ENCODE peak calls at places on chromosomes 7 and 10, in five cellular contexts. W is H1, V is H9, Y is IMR-90, D is mesenchymal stem cell. C is an unnamed sample.
A peak's percentile ranks its signal among the peaks of the same experiment; 100 is the strongest.

GRCh38 chr7:83806538-83806937 is 157.6 kb upstream of the SEMA3E start:
- DNase-seq in W (no peak), V (no peak), Y (no peak), D (no peak), C (no peak)

GRCh38 chr7:30206466-30206865 is 71.7 kb downstream of the MTURN start:
- DNase-seq in W (no peak), V (no peak), Y (peak; percentile 13), D (no peak), C (peak; percentile 6)

GRCh38 chr7:65839846-65840245 is 33.0 kb upstream of the VKORC1L1 start:
- DNase-seq in W (no peak), V (no peak), Y (no peak), D (no peak), C (no peak)

GRCh38 chr7:50470250-50471163 is 20.4 kb upstream of the FIGNL1 start:
- DNase-seq in W (no peak), V (no peak), Y (no peak), D (no peak), C (no peak)

GRCh38 chr10:52551036-52551435 is 221.5 kb downstream of the MBL2 start:
- DNase-seq in W (no peak), V (no peak), Y (no peak), D (no peak), C (no peak)

GRCh38 chr10:27527597-27528295 is 23.6 kb downstream of the RAB18 start:
- DNase-seq in W (no peak), V (no peak), Y (no peak), D (no peak), C (no peak)

GRCh38 chr7:43534110-43534509 is 48.8 kb upstream of the STK17A start:
- DNase-seq in W (no peak), V (no peak), Y (peak; percentile 69), D (peak; percentile 60), C (no peak)

GRCh38 chr7:90532231-90532929 is 62.9 kb downstream of the PTTG1IP2 start:
- DNase-seq in W (no peak), V (no peak), Y (no peak), D (no peak), C (no peak)

GRCh38 chr10:22681783-22682183 is 32.6 kb downstream of the PIP4K2A start:
- DNase-seq in W (no peak), V (no peak), Y (peak; percentile 74), D (peak; percentile 74), C (no peak)

GRCh38 chr10:72654720-72655119 is 28.8 kb upstream of the MICU1 start:
- DNase-seq in W (no peak), V (no peak), Y (no peak), D (no peak), C (no peak)

GRCh38 chr7:98619450-98620321 is 2.6 kb downstream of the NPTX2 start:
- DNase-seq in W (no peak), V (peak; percentile 67), Y (peak; percentile 1), D (no peak), C (no peak)

GRCh38 chr7:99648843-99649242 is 31.0 kb downstream of the CYP3A5 start:
- DNase-seq in W (no peak), V (no peak), Y (no peak), D (no peak), C (no peak)

GRCh38 chr7:4613855-4614548 is 68.1 kb upstream of the FOXK1 start:
- DNase-seq in W (no peak), V (no peak), Y (peak; percentile 75), D (peak; percentile 53), C (no peak)

GRCh38 chr10:107623292-107623691 is 458.8 kb upstream of the SORCS1 start:
- DNase-seq in W (no peak), V (no peak), Y (no peak), D (no peak), C (no peak)

GRCh38 chr7:1121886-1122831 is 34.2 kb downstream of the GPER1 start:
- DNase-seq in W (no peak), V (no peak), Y (no peak), D (no peak), C (no peak)

DNA sequence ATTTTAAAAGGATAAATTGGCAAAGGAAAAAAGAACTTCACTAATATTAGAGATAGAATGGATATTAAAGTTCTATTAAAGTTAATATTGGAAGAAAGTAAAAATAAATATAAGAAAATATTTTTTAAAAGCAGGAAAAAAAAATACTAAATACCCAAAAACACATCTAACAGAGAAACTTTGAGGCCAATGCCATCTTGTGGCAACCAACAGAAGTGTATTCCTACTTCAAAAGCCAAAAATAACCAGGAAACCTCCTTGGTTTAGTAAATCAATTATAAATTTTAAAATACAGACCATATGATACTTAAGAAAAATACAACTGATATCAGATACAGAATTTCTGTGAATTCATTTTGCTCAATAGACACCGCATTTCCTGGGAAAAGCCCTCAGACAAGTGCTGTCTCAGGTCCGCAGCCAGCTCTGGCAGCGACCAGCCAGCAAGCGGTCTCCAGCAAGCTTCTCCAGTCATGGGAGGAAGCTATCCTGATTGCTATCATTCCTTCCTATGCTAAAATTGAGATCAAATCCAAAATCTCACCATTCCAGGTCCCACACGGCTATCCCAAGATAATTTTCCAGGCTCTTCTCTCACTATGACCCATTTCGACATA is 65.3 kb downstream of the LMBR1 start:
- DNase-seq in W (no peak), V (no peak), Y (peak; percentile 46), D (peak; percentile 38), C (no peak)
- H2AK5ac ChIP-seq in W (no peak overlapping the region), V (no peak overlapping the region), Y (no peak overlapping the region), D (no peak overlapping the region), C (no peak overlapping the region)

DNA sequence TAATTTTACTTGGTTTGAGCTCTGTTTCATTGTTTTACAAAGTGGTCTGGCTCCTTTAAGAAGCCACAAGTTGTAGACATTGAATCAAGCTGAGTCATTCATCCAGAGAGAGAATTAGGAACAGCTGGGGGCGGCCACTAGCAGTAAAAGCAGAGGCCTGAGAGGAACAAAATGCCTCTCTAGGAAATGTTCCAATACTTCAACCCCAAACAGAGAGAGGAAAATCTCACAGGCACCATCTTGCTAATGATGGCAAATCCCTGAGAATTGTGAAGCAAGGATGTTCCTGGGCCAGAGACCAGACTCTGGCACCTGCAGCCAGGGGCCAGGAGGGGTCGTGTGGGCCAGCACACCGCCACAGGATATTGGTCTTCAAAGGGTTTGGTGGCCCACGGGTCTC is 26.5 kb upstream of the TRIL start:
- DNase-seq in W (no peak), V (peak; percentile 44), Y (peak; percentile 85), D (peak; percentile 84), C (peak; percentile 31)
- H2BK15ac ChIP-seq in W (no peak overlapping the region), V (no peak overlapping the region), Y (peak overlapping the region; percentile 59), D (peak overlapping the region; percentile 44), C (no peak overlapping the region)

GRCh38 chr7:18330563-18330962 is 165.0 kb upstream of the HDAC9 start:
- DNase-seq in W (no peak), V (no peak), Y (no peak), D (no peak), C (no peak)
- H2AFZ ChIP-seq in W (no peak overlapping the region), V (no peak overlapping the region), Y (no peak overlapping the region), D (no peak overlapping the region), C (no peak overlapping the region)

DNA sequence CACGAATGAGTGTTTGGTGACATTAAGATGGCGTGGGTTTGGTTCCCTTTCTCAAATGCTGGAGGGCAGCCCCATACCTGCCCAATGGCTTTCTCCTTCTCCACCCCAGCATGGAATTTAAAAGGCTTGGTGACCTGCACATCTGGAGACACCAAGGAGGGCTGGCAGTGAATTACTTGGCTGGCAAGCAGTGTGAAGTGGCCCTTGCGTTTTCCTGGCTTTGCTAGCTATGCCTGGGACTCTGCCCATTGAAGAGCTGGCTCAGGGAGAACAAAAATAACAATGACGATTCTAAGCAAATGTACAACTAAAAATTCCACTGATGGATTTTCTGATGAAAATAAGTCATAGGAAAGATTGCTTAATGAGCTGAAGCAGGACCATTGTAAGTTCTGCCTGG is 203.7 kb downstream of the CYP26A1 start:
- DNase-seq in W (no peak), V (no peak), Y (no peak), D (no peak), C (no peak)
- H2AK5ac ChIP-seq in W (peak overlapping the region; percentile 93), V (no peak overlapping the region), Y (no peak overlapping the region), D (no peak overlapping the region), C (no peak overlapping the region)